ENCODE peak calls at places on chromosomes 4 and X, in six cellular contexts. A, B, D, K, O and P are unnamed samples.

GRCh38 chr4:8427761-8428287 is 12.7 kb downstream of the ACOX3 start:
- DNase-seq in A (peak; percentile 55), B (peak; percentile 26), D (peak; percentile 49), O (peak; percentile 67), K (no peak), P (peak; percentile 37)

GRCh38 chr4:17521595-17521994 is 6.6 kb downstream of the CLRN2 start:
- DNase-seq in O (no peak), B (no peak), K (no peak), A (no peak), D (no peak), P (no peak)

GRCh38 chr4:27090406-27090805 is 229.8 kb downstream of the STIM2 start:
- DNase-seq in D (no peak), K (no peak), A (no peak), O (no peak), B (no peak), P (no peak)

GRCh38 chr4:184399505-184399893 is 74.9 kb downstream of the IRF2 start:
- DNase-seq in A (no peak), K (no peak), D (no peak), B (no peak), O (no peak), P (no peak)

GRCh38 chr4:21327976-21328700 is 620.4 kb downstream of the KCNIP4 start:
- DNase-seq in A (no peak), O (no peak), B (no peak), D (no peak), K (no peak), P (peak; percentile 10)

GRCh38 chrX:140918398-140919043 is 83.9 kb upstream of the SPANXB1 start:
- DNase-seq in A (peak; percentile 54), K (peak; percentile 18), O (no peak), B (peak; percentile 73), D (peak; percentile 73), P (peak; percentile 84)

GRCh38 chr4:29927895-29928294 is 792.3 kb upstream of the PCDH7 start:
- DNase-seq in A (peak; percentile 19), O (no peak), B (no peak), K (no peak), D (no peak), P (no peak)

GRCh38 chr4:181952478-181952877 is 290.7 kb upstream of the TENM3 start:
- DNase-seq in O (no peak), B (peak; percentile 92), A (no peak), D (peak; percentile 93), K (no peak), P (peak; percentile 94)

GRCh38 chrX:123561439-123562215 is 171.2 kb downstream of the THOC2 start:
- DNase-seq in A (no peak), D (no peak), B (no peak), K (no peak), O (no peak), P (no peak)

GRCh38 chrX:153817291-153817690 is 13.1 kb downstream of the PDZD4 start:
- DNase-seq in B (no peak), K (no peak), D (no peak), O (peak; percentile 6), A (no peak), P (no peak)

GRCh38 chrX:129000018-129000417 is 523.3 kb downstream of the SMARCA1 start:
- DNase-seq in D (no peak), A (no peak), K (peak; percentile 8), O (no peak), B (no peak), P (no peak)

GRCh38 chr4:6855692-6856297 is 53.8 kb upstream of the TBC1D14 start:
- DNase-seq in O (no peak), D (peak; percentile 53), K (peak; percentile 29), A (peak; percentile 31), B (peak; percentile 73), P (peak; percentile 34)

GRCh38 chrX:133676344-133677122 is 261.2 kb upstream of the GPC4 start:
- DNase-seq in A (no peak), B (no peak), O (no peak), K (peak; percentile 86), D (no peak), P (no peak)

GRCh38 chr4:184818216-184818564 is 7.6 kb downstream of the ACSL1 start:
- DNase-seq in D (no peak), O (no peak), K (no peak), A (no peak), B (no peak), P (no peak)

GRCh38 chr4:180058731-180059215 is 2184.4 kb upstream of the TENM3 start:
- DNase-seq in D (peak; percentile 74), B (peak; percentile 79), O (no peak), K (peak; percentile 30), A (peak; percentile 58), P (peak; percentile 70)

GRCh38 chr4:169362607-169363006 is 91.9 kb upstream of the SH3RF1 start:
- DNase-seq in B (no peak), K (no peak), O (peak; percentile 53), D (no peak), A (no peak), P (no peak)

GRCh38 chr4:156764145-156764544 is 207.5 kb downstream of the PDGFC start:
- DNase-seq in B (peak; percentile 61), A (no peak), K (no peak), D (peak; percentile 40), O (no peak), P (no peak)

GRCh38 chr4:140930556-140930955 is 174.4 kb upstream of the TBC1D9 start:
- DNase-seq in A (no peak), O (no peak), D (no peak), K (no peak), B (no peak), P (no peak)